ENCODE peak calls at places on chromosomes 3 and 15, in eight cellular contexts. R is AG04450, A is left cardiac atrium, Y is OCI-M1, B is germinal center, T is hypothalamus, G is small intestine, I is amniotic stem cell. H is an unnamed sample.

GRCh38 chr3:124821356-124821755 is 65.8 kb downstream of the ITGB5 start:
- DNase-seq in G (no peak), I (no peak), Y (no peak), B (no peak), A (no peak), T (no peak), R (no peak), H (no peak)

GRCh38 chr15:65610871-65611718 is at the start of gene INTS14:
- DNase-seq in T (peak; percentile 96), R (peak; percentile 89), I (peak; percentile 97), G (peak; percentile 96), B (peak; percentile 93), Y (peak; percentile 98), A (peak; percentile 99), H (peak; percentile 99)

GRCh38 chr3:100189444-100189964 is 71.3 kb upstream of the TBC1D23 start:
- DNase-seq in A (peak; percentile 31), R (no peak), Y (no peak), B (no peak), I (no peak), T (no peak), G (no peak), H (no peak)

GRCh38 chr3:151686257-151686656 is 47.5 kb upstream of the AADACL2 start:
- DNase-seq in G (peak; percentile 33), T (no peak), R (no peak), A (no peak), Y (no peak), B (no peak), I (no peak), H (no peak)

GRCh38 chr15:63094495-63094931 is 27.1 kb upstream of the LACTB start:
- DNase-seq in I (no peak), B (no peak), R (peak; percentile 58), T (no peak), G (no peak), A (no peak), Y (no peak), H (no peak)

GRCh38 chr15:69154026-69154425 is 6.4 kb upstream of the GLCE start:
- DNase-seq in B (no peak), Y (no peak), T (no peak), A (no peak), R (no peak), G (no peak), I (no peak), H (no peak)

GRCh38 chr3:65811917-65812316 is 226.8 kb downstream of the MAGI1 start:
- DNase-seq in A (no peak), Y (no peak), I (no peak), B (no peak), T (no peak), R (no peak), G (no peak), H (no peak)

GRCh38 chr3:178392553-178392952 is 143.7 kb upstream of the KCNMB2 start:
- DNase-seq in B (no peak), T (no peak), R (no peak), G (no peak), Y (peak; percentile 5), I (peak; percentile 17), A (no peak), H (no peak)

GRCh38 chr15:59722451-59722850 is 33.3 kb upstream of the BNIP2 start:
- DNase-seq in A (no peak), T (no peak), G (no peak), I (no peak), Y (no peak), B (no peak), R (no peak), H (no peak)

GRCh38 chr15:57541805-57542504 is 49.7 kb upstream of the MYZAP start:
- DNase-seq in I (peak; percentile 64), R (peak; percentile 52), G (peak; percentile 67), Y (peak; percentile 56), T (peak; percentile 40), A (peak; percentile 81), B (peak; percentile 23), H (peak; percentile 84)

GRCh38 chr15:57769266-57769665 is 62.8 kb downstream of the POLR2M start:
- DNase-seq in A (peak; percentile 83), T (no peak), R (peak; percentile 13), B (no peak), I (peak; percentile 81), Y (no peak), G (no peak), H (no peak)

GRCh38 chr15:67120839-67121540 is 55.6 kb downstream of the SMAD3 start:
- DNase-seq in Y (no peak), R (peak; percentile 85), G (peak; percentile 64), A (peak; percentile 96), B (peak; percentile 79), I (peak; percentile 82), T (peak; percentile 67), H (peak; percentile 86)

GRCh38 chr3:39780352-39780751 is 29.1 kb upstream of the MYRIP start:
- DNase-seq in I (no peak), A (no peak), T (no peak), Y (peak; percentile 44), G (no peak), B (no peak), R (no peak), H (no peak)

GRCh38 chr3:71752911-71753715 is 542 bp upstream of the GPR27 start:
- DNase-seq in A (no peak), T (no peak), R (no peak), Y (no peak), G (no peak), I (no peak), B (no peak), H (no peak)

GRCh38 chr15:32952062-32952461 is 234.3 kb downstream of the GREM1 start:
- DNase-seq in R (no peak), B (no peak), A (no peak), G (no peak), T (no peak), I (no peak), Y (no peak), H (no peak)

GRCh38 chr15:75468908-75469307 is 17.4 kb upstream of the SIN3A start:
- DNase-seq in T (no peak), G (peak; percentile 15), B (no peak), R (no peak), I (no peak), Y (no peak), A (no peak), H (no peak)

GRCh38 chr15:73704869-73705645 is 20.9 kb downstream of the CD276 start:
- DNase-seq in I (no peak), A (peak; percentile 59), T (peak; percentile 27), G (peak; percentile 74), R (no peak), Y (peak; percentile 78), B (peak; percentile 63), H (peak; percentile 82)

GRCh38 chr3:133763797-133764734 is 17.9 kb downstream of the TF start:
- DNase-seq in Y (no peak), R (no peak), A (no peak), T (no peak), I (no peak), B (no peak), G (peak; percentile 9), H (peak; percentile 25)

GRCh38 chr3:154431043-154431442 is 1.1 kb upstream of the GPR149 start:
- DNase-seq in B (no peak), T (no peak), R (no peak), A (no peak), Y (no peak), I (no peak), G (no peak), H (no peak)

GRCh38 chr15:89656116-89656815 is 999 bp upstream of the KIF7 start:
- DNase-seq in I (no peak), R (no peak), G (no peak), T (no peak), Y (peak; percentile 43), A (no peak), B (no peak), H (no peak)

GRCh38 chr3:76624128-76624527 is 415.8 kb upstream of the ROBO2 start:
- DNase-seq in T (no peak), Y (no peak), R (no peak), G (no peak), I (no peak), B (no peak), A (no peak), H (no peak)

GRCh38 chr3:11616551-11616950 is 27.2 kb downstream of the VGLL4 start:
- DNase-seq in G (no peak), B (no peak), R (no peak), Y (no peak), I (no peak), T (no peak), A (no peak), H (no peak)

GRCh38 chr3:108524547-108524946 is 14.2 kb upstream of the MYH15 start:
- DNase-seq in G (no peak), Y (no peak), R (no peak), B (no peak), A (no peak), T (no peak), I (no peak), H (no peak)

GRCh38 chr3:135366816-135367215 is 571.8 kb downstream of the EPHB1 start:
- DNase-seq in I (no peak), Y (no peak), R (no peak), A (no peak), G (no peak), B (no peak), T (no peak), H (no peak)

GRCh38 chr15:69457304-69458280 is 5.0 kb downstream of the RPLP1 start:
- DNase-seq in G (no peak), B (no peak), Y (peak; percentile 37), R (no peak), T (no peak), I (no peak), A (no peak), H (no peak)

GRCh38 chr3:160885791-160886286 is 129.8 kb downstream of the PPM1L start:
- DNase-seq in B (no peak), T (peak; percentile 41), Y (peak; percentile 77), R (peak; percentile 38), A (peak; percentile 75), I (no peak), G (no peak), H (peak; percentile 58)

GRCh38 chr15:100349696-100350433 is 8.1 kb upstream of the ADAMTS17 start:
- DNase-seq in G (peak; percentile 90), A (peak; percentile 94), Y (peak; percentile 92), B (peak; percentile 89), I (no peak), T (peak; percentile 89), R (peak; percentile 38), H (peak; percentile 94)

GRCh38 chr3:181103605-181104004 is 114.1 kb upstream of the DNAJC19 start:
- DNase-seq in Y (peak; percentile 48), R (no peak), T (no peak), A (no peak), G (no peak), I (no peak), B (no peak), H (peak; percentile 19)

GRCh38 chr3:71305246-71306206 is 278.0 kb downstream of the FOXP1 start:
- DNase-seq in G (peak; percentile 38), T (peak; percentile 40), B (peak; percentile 5), I (no peak), R (no peak), Y (peak; percentile 41), A (peak; percentile 38), H (peak; percentile 49)

GRCh38 chr3:123750209-123750608 is 133.9 kb downstream of the MYLK start:
- DNase-seq in R (no peak), G (no peak), I (no peak), Y (no peak), A (no peak), B (no peak), T (no peak), H (no peak)